ENCODE peak calls at places on chromosomes 7 and 10, in eight cellular contexts. V, G, I, D, A, N, O and L are unnamed samples.

GRCh38 chr10:3588346-3588745 is 196.7 kb downstream of the KLF6 start:
- DNase-seq in O (no peak), G (no peak), V (no peak), I (no peak), A (no peak), D (no peak), N (no peak), L (no peak)

GRCh38 chr7:4700577-4701235 is 18.6 kb downstream of the FOXK1 start:
- DNase-seq in G (no peak), I (no peak), O (no peak), D (no peak), A (no peak), N (peak; percentile 25), V (no peak), L (no peak)

GRCh38 chr10:100561005-100561404 is 25.3 kb downstream of the HIF1AN start:
- DNase-seq in I (no peak), D (no peak), G (no peak), A (no peak), N (no peak), O (no peak), V (no peak), L (no peak)

GRCh38 chr10:16644146-16644545 is 122.5 kb upstream of the C1QL3 start:
- DNase-seq in V (no peak), A (no peak), G (no peak), N (no peak), I (no peak), O (no peak), D (peak; percentile 61), L (no peak)

GRCh38 chr7:41975854-41976253 is 261.2 kb downstream of the GLI3 start:
- DNase-seq in V (no peak), O (no peak), I (no peak), N (no peak), G (no peak), D (no peak), A (no peak), L (no peak)

GRCh38 chr10:124874-125273 is 10.4 kb upstream of the ZMYND11 start:
- DNase-seq in V (no peak), D (no peak), G (no peak), A (no peak), I (no peak), O (no peak), N (no peak), L (no peak)

GRCh38 chr7:15606561-15606960 is 44.7 kb upstream of the AGMO start:
- DNase-seq in N (no peak), I (no peak), A (no peak), G (no peak), O (no peak), V (no peak), D (no peak), L (no peak)

GRCh38 chr10:112815238-112816032 is 134.6 kb upstream of the TCF7L2 start:
- DNase-seq in N (no peak), G (no peak), D (peak; percentile 50), A (peak; percentile 53), O (no peak), V (no peak), I (no peak), L (no peak)

GRCh38 chr10:48428896-48429295 is 122.4 kb downstream of the MAPK8 start:
- DNase-seq in I (no peak), O (no peak), N (no peak), D (no peak), A (no peak), G (no peak), V (no peak), L (no peak)

GRCh38 chr10:125152646-125153368 is 7.6 kb downstream of the CTBP2 start:
- DNase-seq in N (no peak), I (peak; percentile 11), O (no peak), V (no peak), A (no peak), G (no peak), D (no peak), L (no peak)

GRCh38 chr10:122974034-122974433 is 6.2 kb upstream of the PSTK start:
- DNase-seq in D (peak; percentile 20), A (no peak), G (no peak), I (no peak), N (no peak), V (no peak), O (no peak), L (no peak)

GRCh38 chr10:93337309-93337721 is 144.8 kb downstream of the MYOF start:
- DNase-seq in G (peak; percentile 29), O (no peak), D (no peak), V (no peak), I (no peak), N (no peak), A (no peak), L (no peak)

GRCh38 chr7:66255533-66256100 is 50.5 kb downstream of the TPST1 start:
- DNase-seq in I (no peak), G (no peak), A (no peak), N (no peak), V (no peak), D (peak; percentile 49), O (no peak), L (no peak)

GRCh38 chr7:130560972-130561371 is 69.1 kb downstream of the MEST start:
- DNase-seq in V (no peak), A (peak; percentile 16), O (peak; percentile 41), N (no peak), G (no peak), I (no peak), D (peak; percentile 46), L (no peak)

GRCh38 chr7:137146012-137146455 is 197.5 kb downstream of the PTN start:
- DNase-seq in A (no peak), D (peak; percentile 76), G (no peak), I (no peak), O (no peak), N (no peak), V (no peak), L (no peak)

GRCh38 chr10:49827297-49827696 is 65.2 kb upstream of the OGDHL start:
- DNase-seq in O (no peak), D (no peak), N (no peak), V (no peak), A (no peak), I (no peak), G (no peak), L (no peak)

GRCh38 chr7:26100940-26101339 is 51.1 kb upstream of the NFE2L3 start:
- DNase-seq in O (no peak), D (no peak), N (no peak), I (no peak), V (no peak), G (no peak), A (no peak), L (no peak)

GRCh38 chr7:1603346-1604211 is 33.7 kb upstream of the PSMG3 start:
- DNase-seq in O (no peak), D (no peak), G (no peak), A (no peak), I (no peak), N (no peak), V (no peak), L (no peak)

GRCh38 chr10:84537447-84537931 is 209.1 kb downstream of the CCSER2 start:
- DNase-seq in G (no peak), A (peak; percentile 59), O (peak; percentile 48), I (peak; percentile 55), D (peak; percentile 56), N (no peak), V (peak; percentile 27), L (no peak)

GRCh38 chr7:18128846-18129245 is 101.2 kb upstream of the PRPS1L1 start:
- DNase-seq in A (no peak), D (no peak), G (no peak), O (no peak), V (no peak), I (no peak), N (no peak), L (no peak)

GRCh38 chr7:96676901-96677300 is 32.7 kb downstream of the SEM1 start:
- DNase-seq in N (no peak), O (no peak), D (no peak), A (no peak), V (no peak), G (no peak), I (no peak), L (no peak)

GRCh38 chr10:120727001-120727400 is 124.2 kb upstream of the WDR11 start:
- DNase-seq in I (no peak), A (no peak), D (no peak), V (no peak), O (no peak), G (no peak), N (no peak), L (peak; percentile 34)

GRCh38 chr7:1523838-1524237 is 6.7 kb upstream of the MAFK start:
- DNase-seq in D (no peak), I (no peak), A (peak; percentile 62), G (no peak), V (no peak), O (no peak), N (no peak), L (no peak)

GRCh38 chr10:133335238-133336122 is 1.2 kb downstream of the CALY start:
- DNase-seq in D (peak; percentile 44), I (no peak), V (peak; percentile 80), A (no peak), G (no peak), O (peak; percentile 77), N (peak; percentile 74), L (no peak)

GRCh38 chr10:78968300-78968943 is 100.3 kb upstream of the ZMIZ1 start:
- DNase-seq in A (no peak), V (no peak), O (no peak), I (no peak), G (no peak), N (no peak), D (no peak), L (no peak)

GRCh38 chr7:47103498-47104205 is 478.3 kb downstream of the TNS3 start:
- DNase-seq in D (no peak), O (no peak), I (no peak), G (no peak), V (no peak), N (no peak), A (no peak), L (no peak)

GRCh38 chr10:94549221-94549620 is 3.6 kb downstream of the HELLS start:
- DNase-seq in A (no peak), N (no peak), G (no peak), I (no peak), O (no peak), D (no peak), V (no peak), L (no peak)